ENCODE peak calls at places on chromosomes 5 and 9, in five cellular contexts. N, F, Y, K and D are unnamed samples.

GRCh38 chr5:177402271-177403043 is 2.0 kb upstream of the PFN3 start:
- DNase-seq in N (peak; percentile 54), F (peak; percentile 92), Y (peak; percentile 56), K (peak; percentile 68), D (peak; percentile 92)

GRCh38 chr5:16916262-16916878 is 19.7 kb downstream of the MYO10 start:
- DNase-seq in N (peak; percentile 93), F (no peak), Y (no peak), K (no peak), D (no peak)

GRCh38 chr5:52283221-52283620 is 504.5 kb upstream of the ITGA1 start:
- DNase-seq in N (peak; percentile 0), F (no peak), Y (no peak), K (no peak), D (no peak)

GRCh38 chr5:74630387-74631087 is 10.0 kb downstream of the ENC1 start:
- DNase-seq in N (peak; percentile 95), F (no peak), Y (no peak), K (no peak), D (peak; percentile 56)

GRCh38 chr9:33233659-33234335 is 6.2 kb upstream of the SPINK4 start:
- DNase-seq in N (peak; percentile 99), F (no peak), Y (no peak), K (no peak), D (no peak)

GRCh38 chr9:129551393-129551973 is 69.4 kb downstream of the C9orf50 start:
- DNase-seq in N (no peak), F (no peak), Y (no peak), K (no peak), D (no peak)

GRCh38 chr9:38423939-38424843 is at the start of gene IGFBPL1:
- DNase-seq in N (no peak), F (peak; percentile 61), Y (peak; percentile 51), K (no peak), D (peak; percentile 62)

GRCh38 chr9:133393399-133393798 is 17.2 kb downstream of the STKLD1 start:
- DNase-seq in N (no peak), F (no peak), Y (no peak), K (no peak), D (no peak)

GRCh38 chr9:97412628-97413382 is 909 bp downstream of the TDRD7 start:
- DNase-seq in N (peak; percentile 5), F (no peak), Y (peak; percentile 15), K (no peak), D (peak; percentile 17)

DNA sequence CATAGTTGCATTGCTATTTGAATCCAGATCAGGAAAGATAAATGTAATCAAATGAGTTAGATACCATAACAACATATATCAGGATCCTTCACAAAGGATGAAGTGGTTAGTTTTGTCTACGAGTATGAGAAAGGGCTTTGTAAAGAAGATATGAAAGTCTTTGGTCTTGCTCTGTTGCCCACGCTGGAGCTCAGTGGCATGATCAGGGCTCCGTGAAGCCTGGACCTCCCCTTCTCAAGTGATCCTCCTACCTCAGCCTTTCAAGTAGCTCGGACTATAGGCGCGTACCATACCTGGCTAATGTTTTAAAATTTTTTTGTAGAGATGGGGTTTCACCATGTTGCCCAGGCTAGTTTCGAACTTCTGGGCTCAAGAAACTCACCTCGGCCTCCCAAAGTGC is 1.8 kb downstream of the SMC5 start:
- DNase-seq in N (no peak), F (no peak), Y (no peak), K (no peak), D (no peak)
- H2BK120ac ChIP-seq in N (no peak overlapping the region), F (no peak overlapping the region), Y (no peak overlapping the region), K (no peak overlapping the region), D (no peak overlapping the region)

GRCh38 chr9:124297553-124297905 is 39.8 kb downstream of the NEK6 start:
- DNase-seq in N (peak; percentile 96), F (peak; percentile 77), Y (no peak), K (peak; percentile 62), D (peak; percentile 96)

GRCh38 chr9:124296800-124297552 is 39.2 kb downstream of the NEK6 start:
- DNase-seq in N (no peak), F (no peak), Y (no peak), K (no peak), D (no peak)

GRCh38 chr9:124297915-124298645 is 40.3 kb downstream of the NEK6 start:
- DNase-seq in N (no peak), F (no peak), Y (no peak), K (no peak), D (no peak)

GRCh38 chr9:124295097-124295794 is 37.5 kb downstream of the NEK6 start:
- DNase-seq in N (no peak), F (no peak), Y (no peak), K (no peak), D (no peak)

GRCh38 chr9:124296094-124296493 is 38.3 kb downstream of the NEK6 start:
- DNase-seq in N (no peak), F (no peak), Y (no peak), K (no peak), D (no peak)
- H3K4me1 ChIP-seq in N (peaks cover 86% of the 10 kb centered on the region), F (no peaks in the 10 kb centered on the region), Y (peaks cover 7% of the 10 kb centered on the region), K (peaks cover 20% of the 10 kb centered on the region), D (peaks cover 3% of the 10 kb centered on the region)

GRCh38 chr5:103474671-103475070 is 87.9 kb downstream of the NUDT12 start:
- DNase-seq in N (no peak), F (no peak), Y (no peak), K (no peak), D (no peak)
- H2BK120ac ChIP-seq in N (peak overlapping the region; percentile 28), F (no peak overlapping the region), Y (no peak overlapping the region), K (no peak overlapping the region), D (no peak overlapping the region)

GRCh38 chr9:92745236-92745790 is 19.3 kb downstream of the BICD2 start:
- DNase-seq in N (no peak), F (no peak), Y (no peak), K (no peak), D (peak; percentile 47)
- H3K4me1 ChIP-seq in N (peaks cover 40% of the 10 kb centered on the region), F (no peaks in the 10 kb centered on the region), Y (peaks cover 13% of the 10 kb centered on the region), K (peaks cover 10% of the 10 kb centered on the region), D (peaks cover 17% of the 10 kb centered on the region)

DNA sequence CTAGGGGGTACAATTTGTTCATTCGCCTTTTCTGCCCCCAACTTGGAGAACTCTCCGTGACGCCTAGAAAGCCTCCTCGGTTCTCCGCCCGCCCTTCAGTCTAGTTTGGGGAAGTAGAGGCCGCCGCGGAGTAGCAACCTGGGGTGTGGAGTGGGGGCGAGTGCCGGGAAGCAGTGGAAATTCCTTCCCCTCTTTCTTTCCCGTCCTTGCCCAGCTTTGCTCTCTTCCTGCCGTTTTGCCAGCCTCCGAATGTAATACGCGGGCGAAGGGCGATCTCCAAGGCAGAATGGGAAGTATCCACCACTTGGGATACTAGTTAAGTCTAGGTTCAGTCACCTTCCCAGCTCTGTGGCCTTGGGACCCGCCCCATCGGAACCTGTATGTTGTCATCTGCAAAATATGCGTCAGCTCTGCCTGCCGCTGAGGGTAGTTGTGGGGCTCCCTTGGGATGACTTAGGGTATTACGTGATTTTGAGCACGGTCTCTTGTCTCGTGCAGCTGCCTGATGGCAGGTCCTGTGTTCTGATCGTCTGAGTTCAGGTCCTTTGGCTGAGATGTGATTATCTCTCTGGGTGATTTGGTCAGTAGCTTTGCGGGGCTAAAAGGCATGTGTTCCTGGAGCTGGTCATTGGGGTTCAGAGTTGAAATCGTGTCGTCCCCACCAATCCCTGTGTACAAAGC is 726 bp downstream of the PAM start:
- DNase-seq in N (peak; percentile 79), F (peak; percentile 75), Y (peak; percentile 11), K (no peak), D (peak; percentile 96)
- H2BK120ac ChIP-seq in N (peak overlapping the region; percentile 71), F (no peak overlapping the region), Y (no peak overlapping the region), K (no peak overlapping the region), D (no peak overlapping the region)

GRCh38 chr9:95031711-95032461 is 285.6 kb downstream of the FANCC start:
- DNase-seq in N (no peak), F (no peak), Y (no peak), K (no peak), D (no peak)
- H3K4me1 ChIP-seq in N (peaks cover 39% of the 10 kb centered on the region), F (no peaks in the 10 kb centered on the region), Y (peaks cover 15% of the 10 kb centered on the region), K (no peaks in the 10 kb centered on the region), D (no peaks in the 10 kb centered on the region)

DNA sequence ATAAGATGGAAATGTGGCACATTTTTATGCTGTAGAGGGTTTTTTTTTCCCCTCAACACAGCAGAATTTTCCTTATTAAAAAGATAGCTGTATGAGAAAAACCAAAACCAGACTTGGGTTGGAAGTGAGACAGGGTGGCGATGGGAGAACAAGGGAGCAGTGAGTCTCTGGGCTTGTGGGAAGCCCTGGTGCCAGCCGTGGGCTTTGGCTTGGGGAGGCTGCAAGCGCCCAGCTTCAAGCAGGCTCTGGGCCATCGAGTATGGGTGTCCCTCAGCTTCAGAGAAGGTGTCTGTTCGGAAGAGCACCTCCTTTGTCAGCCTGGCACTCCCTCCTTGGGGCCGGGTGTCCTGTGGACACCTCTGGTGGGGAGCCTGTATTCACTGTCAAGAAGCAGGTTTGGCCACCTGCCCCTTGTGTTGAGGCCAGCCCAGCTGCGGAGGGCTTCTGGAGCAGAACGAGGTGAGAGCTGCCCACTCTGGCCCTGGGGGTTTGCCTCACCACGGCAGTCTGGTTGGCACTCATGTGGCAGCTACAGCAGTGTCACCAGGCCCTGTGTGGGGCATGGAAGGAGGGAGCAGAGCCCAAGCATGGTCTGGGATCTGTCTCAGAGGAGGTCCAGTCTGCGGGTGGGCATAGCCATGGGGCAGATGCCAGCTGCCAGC is 37.6 kb upstream of the ANGPTL2 start:
- DNase-seq in N (no peak), F (peak; percentile 22), Y (no peak), K (no peak), D (no peak)
- H2BK120ac ChIP-seq in N (peak overlapping the region; percentile 70), F (no peak overlapping the region), Y (no peak overlapping the region), K (no peak overlapping the region), D (no peak overlapping the region)

DNA sequence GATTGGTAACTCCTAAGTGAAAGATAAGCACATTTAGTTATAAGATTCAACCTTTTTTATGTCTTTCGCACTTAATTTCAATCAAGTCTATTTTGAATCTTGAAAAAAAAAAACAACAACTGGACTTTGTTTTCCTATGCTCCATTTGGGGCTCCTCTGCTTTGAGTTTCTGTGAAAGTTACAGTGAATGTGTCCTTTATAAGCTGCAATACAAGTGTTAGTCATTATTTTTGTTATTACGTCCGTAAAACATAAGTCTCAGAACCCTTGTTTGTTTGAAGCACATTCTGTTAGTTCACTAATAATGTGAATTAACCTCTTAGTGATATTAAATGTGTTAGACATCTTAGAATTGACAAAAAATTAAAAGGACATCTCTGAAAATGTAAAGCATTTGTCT is 276.7 kb downstream of the ADAMTS6 start:
- DNase-seq in N (peak; percentile 31), F (no peak), Y (no peak), K (no peak), D (no peak)
- H3K4me1 ChIP-seq in N (peaks cover 12% of the 10 kb centered on the region), F (no peaks in the 10 kb centered on the region), Y (no peaks in the 10 kb centered on the region), K (no peaks in the 10 kb centered on the region), D (no peaks in the 10 kb centered on the region)

GRCh38 chr5:178895615-178896571 is at the start of gene ZFP2:
- DNase-seq in N (peak; percentile 27), F (peak; percentile 86), Y (peak; percentile 61), K (peak; percentile 31), D (peak; percentile 82)
- H2BK120ac ChIP-seq in N (no peak within 1 kb of the TSS), F (no peak within 1 kb of the TSS), Y (no peak within 1 kb of the TSS), K (no peak within 1 kb of the TSS), D (no peak within 1 kb of the TSS)